ENCODE peak calls at places on chromosomes 6 and 20, in eight cellular contexts. Z is endodermal cell; A is A549; K is Karpas-422; O is G401; V is HS-5; T is posterior vena cava; L is stimulated activated CD4-positive, alpha-beta T cell treated with anti-CD3 and anti-CD28 coated beads, Interleukin-1b, Interleukin-23, amount 100 ng/mL, for 1 hour. J is an unnamed sample.

GRCh38 chr6:27061235-27061993 is 186.1 kb upstream of the PRSS16 start:
- DNase-seq in Z (no peak), A (no peak), K (no peak), O (no peak), V (no peak), T (no peak), L (no peak), J (no peak)

GRCh38 chr6:81937296-81937937 is 184.9 kb upstream of the TENT5A start:
- DNase-seq in Z (no peak), A (no peak), K (no peak), O (no peak), V (peak), T (no peak), L (no peak), J (no peak)

GRCh38 chr20:16761305-16761829 is 13.2 kb downstream of the OTOR start:
- DNase-seq in Z (peak), A (peak), K (peak), O (peak), V (peak), T (no peak), L (peak), J (peak)

GRCh38 chr6:13432526-13433218 is 54.7 kb downstream of the GFOD1 start:
- DNase-seq in Z (no peak), A (no peak), K (no peak), O (no peak), V (no peak), T (no peak), L (no peak), J (no peak)

GRCh38 chr20:11207749-11208502 is 534.1 kb upstream of the JAG1 start:
- DNase-seq in Z (no peak), A (peak), K (no peak), O (no peak), V (no peak), T (no peak), L (no peak), J (no peak)

GRCh38 chr6:30740993-30741784 is 1.3 kb downstream of the FLOT1 start:
- DNase-seq in Z (peak), A (no peak), K (peak), O (no peak), V (no peak), T (no peak), L (no peak), J (no peak)

GRCh38 chr6:122871079-122871478 is 82.0 kb downstream of the SMPDL3A start:
- DNase-seq in Z (no peak), A (no peak), K (no peak), O (peak), V (no peak), T (no peak), L (no peak), J (no peak)

GRCh38 chr6:21256197-21256596 is 337.4 kb upstream of the SOX4 start:
- DNase-seq in Z (no peak), A (no peak), K (no peak), O (no peak), V (no peak), T (no peak), L (no peak), J (no peak)

GRCh38 chr6:68634503-68635411 is at the start of gene ADGRB3:
- DNase-seq in Z (peak), A (peak), K (no peak), O (peak), V (peak), T (peak), L (no peak), J (peak)